ENCODE peak calls at places on chromosomes 6 and 20, in six cellular contexts. One of them, this sample, is unnamed.

GRCh38 chr6:53598584-53598983 is 53.7 kb upstream of the GCLC start:
- DNase-seq in stomach: no peak
- DNase-seq in astrocyte of the spinal cord: no peak
- DNase-seq in hepatocyte: peak
- DNase-seq in MM.1S: no peak
- DNase-seq in breast epithelium: no peak
- DNase-seq in this sample: no peak

GRCh38 chr20:47870475-47870874 is 85.2 kb upstream of the SULF2 start:
- DNase-seq in stomach: no peak
- DNase-seq in astrocyte of the spinal cord: no peak
- DNase-seq in hepatocyte: no peak
- DNase-seq in MM.1S: no peak
- DNase-seq in breast epithelium: no peak
- DNase-seq in this sample: no peak

GRCh38 chr6:112933947-112934346 is 586.8 kb downstream of the RFPL4B start:
- DNase-seq in stomach: no peak
- DNase-seq in astrocyte of the spinal cord: no peak
- DNase-seq in hepatocyte: no peak
- DNase-seq in MM.1S: no peak
- DNase-seq in breast epithelium: no peak
- DNase-seq in this sample: no peak

GRCh38 chr20:18504479-18505060 is 3.2 kb upstream of the SEC23B start:
- DNase-seq in stomach: no peak
- DNase-seq in astrocyte of the spinal cord: no peak
- DNase-seq in hepatocyte: no peak
- DNase-seq in MM.1S: no peak
- DNase-seq in breast epithelium: peak
- DNase-seq in this sample: no peak

GRCh38 chr6:135985471-135985870 is 134.0 kb downstream of the PDE7B start:
- DNase-seq in stomach: no peak
- DNase-seq in astrocyte of the spinal cord: peak
- DNase-seq in hepatocyte: no peak
- DNase-seq in MM.1S: no peak
- DNase-seq in breast epithelium: no peak
- DNase-seq in this sample: no peak

GRCh38 chr20:16243470-16243869 is 329.8 kb downstream of the KIF16B start:
- DNase-seq in stomach: no peak
- DNase-seq in astrocyte of the spinal cord: no peak
- DNase-seq in hepatocyte: no peak
- DNase-seq in MM.1S: no peak
- DNase-seq in breast epithelium: no peak
- DNase-seq in this sample: no peak

GRCh38 chr20:48734104-48734749 is 93.6 kb downstream of the PREX1 start:
- DNase-seq in stomach: no peak
- DNase-seq in astrocyte of the spinal cord: no peak
- DNase-seq in hepatocyte: no peak
- DNase-seq in MM.1S: no peak
- DNase-seq in breast epithelium: no peak
- DNase-seq in this sample: no peak

GRCh38 chr20:24611360-24612140 is 142.1 kb downstream of the SYNDIG1 start:
- DNase-seq in stomach: no peak
- DNase-seq in astrocyte of the spinal cord: no peak
- DNase-seq in hepatocyte: no peak
- DNase-seq in MM.1S: no peak
- DNase-seq in breast epithelium: no peak
- DNase-seq in this sample: no peak

GRCh38 chr20:4592316-4593148 is 129.2 kb upstream of the PRND start:
- DNase-seq in stomach: peak
- DNase-seq in astrocyte of the spinal cord: peak
- DNase-seq in hepatocyte: peak
- DNase-seq in MM.1S: peak
- DNase-seq in breast epithelium: no peak
- DNase-seq in this sample: peak

GRCh38 chr20:52103469-52103910 is 88.1 kb downstream of the ZFP64 start:
- DNase-seq in stomach: no peak
- DNase-seq in astrocyte of the spinal cord: peak
- DNase-seq in hepatocyte: no peak
- DNase-seq in MM.1S: no peak
- DNase-seq in breast epithelium: no peak
- DNase-seq in this sample: no peak

GRCh38 chr6:158869604-158870417 is 50.6 kb upstream of the EZR start:
- DNase-seq in stomach: peak
- DNase-seq in astrocyte of the spinal cord: peak
- DNase-seq in hepatocyte: peak
- DNase-seq in MM.1S: peak
- DNase-seq in breast epithelium: peak
- DNase-seq in this sample: peak
- TF ChIP-seq CTCF in stomach: no peak
- TF ChIP-seq CTCF in astrocyte of the spinal cord: no peak
- TF ChIP-seq CTCF in hepatocyte: peak
- TF ChIP-seq CTCF in MM.1S: peak
- TF ChIP-seq CTCF in breast epithelium: peak
- TF ChIP-seq CTCF in this sample: no peak

GRCh38 chr20:58864346-58864745 is 11.8 kb downstream of the GNAS start:
- DNase-seq in stomach: no peak
- DNase-seq in astrocyte of the spinal cord: no peak
- DNase-seq in hepatocyte: no peak
- DNase-seq in MM.1S: no peak
- DNase-seq in breast epithelium: no peak
- DNase-seq in this sample: no peak
- TF ChIP-seq CTCF in stomach: no peak
- TF ChIP-seq CTCF in astrocyte of the spinal cord: no peak
- TF ChIP-seq CTCF in hepatocyte: no peak
- TF ChIP-seq CTCF in MM.1S: peak
- TF ChIP-seq CTCF in breast epithelium: no peak
- TF ChIP-seq CTCF in this sample: no peak

DNA sequence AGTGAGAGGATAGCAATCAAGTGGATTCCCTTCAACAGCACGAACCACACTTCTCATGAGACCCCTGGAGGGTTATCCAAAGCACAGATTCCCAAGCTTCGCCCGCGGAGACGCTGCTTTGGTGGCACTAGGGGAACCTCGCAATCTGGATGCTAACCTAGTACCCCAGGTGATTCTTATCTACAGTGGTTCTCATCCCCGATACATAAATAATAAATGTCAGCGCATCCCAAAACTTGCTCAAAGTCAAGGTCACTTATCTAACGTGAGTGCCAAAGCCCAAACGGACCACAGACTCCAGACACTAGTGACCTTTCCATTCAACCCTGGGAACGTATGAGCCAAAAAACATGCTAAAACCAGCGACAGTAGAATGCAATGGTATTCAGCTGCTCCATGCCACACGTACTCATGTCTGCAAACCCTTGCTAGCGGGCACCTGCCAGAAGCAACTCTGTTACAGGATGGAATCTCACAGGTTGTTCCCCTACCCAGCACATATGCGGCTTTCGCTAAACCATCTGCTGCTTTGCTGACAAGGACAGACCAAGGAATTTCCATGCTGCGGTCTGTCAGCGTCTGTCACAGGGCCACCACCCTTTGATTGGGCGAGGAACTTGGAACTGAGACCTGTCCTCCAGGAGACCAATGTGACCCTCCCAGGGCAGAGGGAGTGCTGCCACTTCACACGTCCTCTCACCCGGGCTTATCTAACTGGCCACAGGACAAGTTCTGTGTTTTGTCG is 16.8 kb downstream of the MYLK4 start:
- DNase-seq in stomach: peak
- DNase-seq in astrocyte of the spinal cord: no peak
- DNase-seq in hepatocyte: no peak
- DNase-seq in MM.1S: no peak
- DNase-seq in breast epithelium: no peak
- DNase-seq in this sample: no peak
- TF ChIP-seq CTCF in stomach: no peak
- TF ChIP-seq CTCF in astrocyte of the spinal cord: no peak
- TF ChIP-seq CTCF in hepatocyte: no peak
- TF ChIP-seq CTCF in MM.1S: no peak
- TF ChIP-seq CTCF in breast epithelium: no peak
- TF ChIP-seq CTCF in this sample: no peak

GRCh38 chr6:33958863-33959651 is 155.3 kb upstream of the MLN start:
- DNase-seq in stomach: no peak
- DNase-seq in astrocyte of the spinal cord: no peak
- DNase-seq in hepatocyte: no peak
- DNase-seq in MM.1S: no peak
- DNase-seq in breast epithelium: no peak
- DNase-seq in this sample: no peak

GRCh38 chr6:33959661-33960344 is 156.0 kb upstream of the MLN start:
- DNase-seq in stomach: no peak
- DNase-seq in astrocyte of the spinal cord: no peak
- DNase-seq in hepatocyte: no peak
- DNase-seq in MM.1S: no peak
- DNase-seq in breast epithelium: peak
- DNase-seq in this sample: no peak

GRCh38 chr6:33957391-33958207 is 153.8 kb upstream of the MLN start:
- DNase-seq in stomach: no peak
- DNase-seq in astrocyte of the spinal cord: no peak
- DNase-seq in hepatocyte: no peak
- DNase-seq in MM.1S: no peak
- DNase-seq in breast epithelium: no peak
- DNase-seq in this sample: no peak

GRCh38 chr6:33956206-33956605 is 152.4 kb upstream of the MLN start:
- DNase-seq in stomach: no peak
- DNase-seq in astrocyte of the spinal cord: no peak
- DNase-seq in hepatocyte: no peak
- DNase-seq in MM.1S: no peak
- DNase-seq in breast epithelium: no peak
- DNase-seq in this sample: no peak

GRCh38 chr6:33958208-33958862 is 154.5 kb upstream of the MLN start:
- DNase-seq in stomach: no peak
- DNase-seq in astrocyte of the spinal cord: no peak
- DNase-seq in hepatocyte: peak
- DNase-seq in MM.1S: no peak
- DNase-seq in breast epithelium: no peak
- DNase-seq in this sample: no peak
- TF ChIP-seq CTCF in stomach: no peak
- TF ChIP-seq CTCF in astrocyte of the spinal cord: peak
- TF ChIP-seq CTCF in hepatocyte: peak
- TF ChIP-seq CTCF in MM.1S: peak
- TF ChIP-seq CTCF in breast epithelium: no peak
- TF ChIP-seq CTCF in this sample: no peak

GRCh38 chr6:85977661-85978060 is 335.0 kb upstream of the SYNCRIP start:
- DNase-seq in stomach: no peak
- DNase-seq in astrocyte of the spinal cord: no peak
- DNase-seq in hepatocyte: no peak
- DNase-seq in MM.1S: no peak
- DNase-seq in breast epithelium: no peak
- DNase-seq in this sample: no peak

DNA sequence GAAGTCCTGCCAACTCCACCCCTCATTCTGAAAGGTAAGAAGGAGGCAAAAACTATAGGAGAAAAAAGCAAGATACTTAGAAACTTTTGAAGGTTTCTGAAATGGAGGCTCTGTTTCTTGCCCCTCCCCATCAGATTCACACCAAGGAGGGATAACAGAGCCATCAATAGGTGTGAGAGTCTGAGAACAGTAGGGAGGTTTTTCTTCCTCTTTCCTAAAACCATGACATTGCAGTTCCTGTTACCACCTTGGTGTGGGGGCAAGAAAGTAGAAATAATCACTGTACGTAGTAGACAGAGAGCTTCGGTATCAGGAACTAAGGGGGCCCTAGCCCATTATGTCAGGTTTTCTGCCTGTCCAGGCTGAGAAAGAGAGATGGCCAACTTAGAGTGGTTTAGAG is 333.3 kb upstream of the SYNCRIP start:
- DNase-seq in stomach: no peak
- DNase-seq in astrocyte of the spinal cord: no peak
- DNase-seq in hepatocyte: no peak
- DNase-seq in MM.1S: no peak
- DNase-seq in breast epithelium: no peak
- DNase-seq in this sample: no peak
- TF ChIP-seq CTCF in stomach: no peak
- TF ChIP-seq CTCF in astrocyte of the spinal cord: no peak
- TF ChIP-seq CTCF in hepatocyte: no peak
- TF ChIP-seq CTCF in MM.1S: no peak
- TF ChIP-seq CTCF in breast epithelium: no peak
- TF ChIP-seq CTCF in this sample: no peak

GRCh38 chr20:57526067-57526884 is 1.3 kb upstream of the CTCFL start:
- DNase-seq in stomach: no peak
- DNase-seq in astrocyte of the spinal cord: no peak
- DNase-seq in hepatocyte: no peak
- DNase-seq in MM.1S: no peak
- DNase-seq in breast epithelium: no peak
- DNase-seq in this sample: no peak
- TF ChIP-seq CTCF in stomach: no peak
- TF ChIP-seq CTCF in astrocyte of the spinal cord: peak
- TF ChIP-seq CTCF in hepatocyte: no peak
- TF ChIP-seq CTCF in MM.1S: no peak
- TF ChIP-seq CTCF in breast epithelium: no peak
- TF ChIP-seq CTCF in this sample: no peak

GRCh38 chr6:50815436-50816114 is 3.1 kb upstream of the TFAP2B start:
- DNase-seq in stomach: no peak
- DNase-seq in astrocyte of the spinal cord: peak
- DNase-seq in hepatocyte: peak
- DNase-seq in MM.1S: peak
- DNase-seq in breast epithelium: no peak
- DNase-seq in this sample: no peak
- TF ChIP-seq CTCF in stomach: no peak
- TF ChIP-seq CTCF in astrocyte of the spinal cord: peak
- TF ChIP-seq CTCF in hepatocyte: peak
- TF ChIP-seq CTCF in MM.1S: peak
- TF ChIP-seq CTCF in breast epithelium: peak
- TF ChIP-seq CTCF in this sample: no peak